ENCODE peak calls at places on chromosomes 1 and 21, in six cellular contexts. I is testis, P is ovary, H is upper lobe of left lung, X is body of pancreas, V is right lobe of liver. A is an unnamed sample.

GRCh38 chr21:35227774-35228173 is 178.7 kb upstream of the RUNX1 start:
- DNase-seq in I (no peak), P (no peak), H (no peak), X (no peak), V (no peak), A (no peak)

GRCh38 chr1:8439015-8439702 is 121.2 kb downstream of the SLC45A1 start:
- DNase-seq in I (peak; percentile 92), P (peak; percentile 77), H (no peak), X (peak; percentile 59), V (peak; percentile 68), A (peak; percentile 77)

GRCh38 chr1:214124915-214125314 is 137.1 kb downstream of the PROX1 start:
- DNase-seq in I (no peak), P (no peak), H (no peak), X (no peak), V (no peak), A (no peak)

GRCh38 chr1:202162049-202162417 is 1.6 kb upstream of the PTPN7 start:
- DNase-seq in I (no peak), P (no peak), H (no peak), X (no peak), V (peak; percentile 44), A (peak; percentile 39)

GRCh38 chr1:30099587-30099986 is 623.8 kb downstream of the MATN1 start:
- DNase-seq in I (no peak), P (no peak), H (no peak), X (no peak), V (no peak), A (no peak)

GRCh38 chr1:204307334-204307883 is 52.3 kb downstream of the PLEKHA6 start:
- DNase-seq in I (peak; percentile 40), P (peak; percentile 72), H (no peak), X (no peak), V (no peak), A (no peak)

GRCh38 chr1:24896176-24896575 is 33.9 kb downstream of the RUNX3 start:
- DNase-seq in I (no peak), P (no peak), H (no peak), X (no peak), V (peak; percentile 28), A (no peak)

GRCh38 chr1:85444381-85444780 is 20.6 kb downstream of the DDAH1 start:
- DNase-seq in I (no peak), P (no peak), H (no peak), X (no peak), V (no peak), A (no peak)

GRCh38 chr1:25222606-25223005 is 9.7 kb downstream of the SYF2 start:
- DNase-seq in I (no peak), P (no peak), H (no peak), X (no peak), V (no peak), A (no peak)

GRCh38 chr1:19802269-19802668 is 2.6 kb upstream of the TMCO4 start:
- DNase-seq in I (no peak), P (no peak), H (no peak), X (no peak), V (no peak), A (no peak)

GRCh38 chr1:99647460-99647859 is 1.5 kb downstream of the PALMD start:
- DNase-seq in I (no peak), P (no peak), H (no peak), X (no peak), V (peak; percentile 59), A (no peak)

GRCh38 chr1:226702318-226702956 is 36.6 kb downstream of the ITPKB start:
- DNase-seq in I (no peak), P (peak; percentile 46), H (no peak), X (no peak), V (no peak), A (peak; percentile 36)

GRCh38 chr1:7717769-7718368 is 53.2 kb upstream of the VAMP3 start:
- DNase-seq in I (no peak), P (no peak), H (no peak), X (no peak), V (no peak), A (no peak)

GRCh38 chr1:16013220-16013907 is 4.5 kb downstream of the HSPB7 start:
- DNase-seq in I (peak; percentile 59), P (peak; percentile 89), H (no peak), X (peak; percentile 56), V (no peak), A (peak; percentile 31)

GRCh38 chr1:9293512-9294439 is 1.1 kb downstream of the SPSB1 start:
- DNase-seq in I (no peak), P (peak; percentile 46), H (peak; percentile 91), X (peak; percentile 42), V (no peak), A (peak; percentile 18)

GRCh38 chr1:202802998-202803932 is 5.0 kb downstream of the KDM5B start:
- DNase-seq in I (no peak), P (no peak), H (no peak), X (no peak), V (no peak), A (no peak)

GRCh38 chr1:206769331-206769731 is 1.2 kb upstream of the IL19 start:
- DNase-seq in I (no peak), P (no peak), H (peak; percentile 18), X (no peak), V (no peak), A (no peak)

GRCh38 chr1:40096646-40096976 is 441 bp downstream of the PPT1 start:
- DNase-seq in I (no peak), P (no peak), H (no peak), X (no peak), V (no peak), A (no peak)

GRCh38 chr1:7541629-7542028 is 229.5 kb upstream of the VAMP3 start:
- DNase-seq in I (peak; percentile 69), P (no peak), H (no peak), X (no peak), V (no peak), A (no peak)

GRCh38 chr1:9350011-9350907 is 57.6 kb downstream of the SPSB1 start:
- DNase-seq in I (no peak), P (no peak), H (no peak), X (no peak), V (no peak), A (no peak)

GRCh38 chr1:208179303-208179702 is 64.9 kb downstream of the PLXNA2 start:
- DNase-seq in I (no peak), P (peak; percentile 63), H (no peak), X (peak; percentile 37), V (no peak), A (peak; percentile 67)

DNA sequence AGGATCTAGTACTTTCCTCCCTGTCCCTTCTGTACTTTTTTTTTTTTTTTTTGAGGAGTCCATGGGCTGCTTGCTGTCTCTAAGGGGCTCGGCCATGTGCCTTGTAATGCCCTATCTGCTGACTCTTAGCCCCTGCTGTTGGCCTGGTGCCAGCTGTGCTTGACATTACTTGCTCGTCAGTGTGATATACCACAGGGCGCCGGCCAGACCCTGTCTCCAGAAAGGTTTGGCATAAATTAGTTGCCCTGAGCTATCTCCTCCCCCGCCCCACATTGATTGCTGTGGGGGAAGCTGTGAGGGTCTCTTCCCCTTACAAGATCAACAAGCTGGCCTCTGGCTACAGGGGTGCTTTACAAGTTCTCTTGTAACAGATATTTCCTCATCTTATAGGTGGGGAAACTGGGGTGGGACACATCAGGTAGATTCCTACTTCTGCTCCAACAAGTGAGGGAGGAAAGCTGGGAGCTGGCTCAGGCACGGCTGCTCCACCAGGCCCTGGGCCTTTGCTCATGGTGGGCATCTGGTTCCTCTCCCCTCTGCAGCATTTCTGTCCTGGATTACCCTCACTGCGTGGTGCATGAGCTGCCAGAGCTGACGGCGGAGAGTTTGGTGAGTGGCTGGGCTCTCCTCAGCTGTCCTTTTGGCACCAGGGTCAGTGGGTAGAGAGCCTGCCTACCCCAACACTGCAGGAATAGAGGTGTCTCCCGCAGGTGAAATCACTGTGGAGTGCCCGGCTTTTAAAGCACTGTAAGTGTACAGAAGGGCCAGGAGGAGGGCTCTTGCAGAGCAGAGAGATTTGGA is 15.6 kb downstream of the STRIP1 start:
- DNase-seq in I (no peak), P (peak; percentile 39), H (no peak), X (no peak), V (no peak), A (peak; percentile 10)
- TF ChIP-seq POLR2A in I (no peak), P (no peak), H (no peak), X (no peak), V (no peak), A (no peak)

GRCh38 chr21:41369105-41369914 is 7.5 kb downstream of the MX2 start:
- DNase-seq in I (peak; percentile 25), P (peak; percentile 25), H (peak; percentile 65), X (peak; percentile 20), V (no peak), A (no peak)
- TF ChIP-seq POLR2A in I (no peak), P (no peak), H (no peak), X (no peak), V (no peak), A (no peak)

GRCh38 chr1:154994269-154994977 is 1.0 kb downstream of the LENEP start:
- DNase-seq in I (no peak), P (no peak), H (no peak), X (no peak), V (no peak), A (no peak)
- TF ChIP-seq POLR2A in I (no peak), P (no peak), H (no peak), X (no peak), V (no peak), A (no peak)

GRCh38 chr21:16424331-16424749 is 694.6 kb downstream of the USP25 start:
- DNase-seq in I (no peak), P (no peak), H (no peak), X (no peak), V (no peak), A (no peak)
- TF ChIP-seq POLR2A in I (no peak), P (no peak), H (no peak), X (no peak), V (no peak), A (no peak)

GRCh38 chr1:1006305-1007159 is 6.6 kb upstream of the HES4 start:
- DNase-seq in I (no peak), P (peak; percentile 21), H (peak; percentile 70), X (no peak), V (peak; percentile 92), A (no peak)
- TF ChIP-seq POLR2A in I (no peak), P (no peak), H (no peak), X (no peak), V (peak; percentile 82), A (no peak)

GRCh38 chr1:26864610-26865480 is 1.9 kb downstream of the SFN start:
- DNase-seq in I (peak; percentile 97), P (peak; percentile 98), H (peak; percentile 98), X (peak; percentile 97), V (peak; percentile 98), A (peak; percentile 98)
- TF ChIP-seq POLR2A in I (peak; percentile 1), P (peak; percentile 51), H (peak; percentile 82), X (peak; percentile 78), V (peak; percentile 95), A (peak; percentile 91)

GRCh38 chr1:153566414-153567371 is 1.0 kb upstream of the S100A2 start:
- DNase-seq in I (peak; percentile 81), P (peak; percentile 95), H (peak; percentile 90), X (peak; percentile 84), V (peak; percentile 79), A (peak; percentile 96)
- TF ChIP-seq POLR2A in I (no peak), P (no peak), H (no peak), X (peak; percentile 73), V (peak; percentile 34), A (peak; percentile 70)

A was measured in erythroblast.